ENCODE peak calls at places on chromosomes 16 and 17, in five cellular contexts. C, U, B, I and N are unnamed samples.

GRCh38 chr16:10031473-10031872 is 150.8 kb downstream of the GRIN2A start:
- DNase-seq in U (no peak), I (no peak), B (no peak), C (no peak), N (no peak)

GRCh38 chr17:59547131-59547915 is 18.1 kb upstream of the DHX40 start:
- DNase-seq in B (no peak), U (no peak), I (no peak), C (no peak), N (no peak)

GRCh38 chr16:68097088-68097487 is 11.9 kb downstream of the NFATC3 start:
- DNase-seq in U (no peak), I (no peak), B (no peak), C (no peak), N (no peak)

GRCh38 chr17:2849327-2849670 is 53.1 kb downstream of the RAP1GAP2 start:
- DNase-seq in C (no peak), B (no peak), I (no peak), U (no peak), N (no peak)

GRCh38 chr17:55811536-55811935 is 60.7 kb downstream of the PCTP start:
- DNase-seq in B (no peak), C (no peak), I (peak; percentile 71), U (no peak), N (no peak)

GRCh38 chr16:11345040-11345862 is at the start of gene RMI2:
- DNase-seq in B (peak; percentile 93), C (no peak), U (peak; percentile 97), I (peak; percentile 98), N (peak; percentile 99)

GRCh38 chr16:65666132-65666869 is 544.4 kb upstream of the CDH11 start:
- DNase-seq in U (no peak), B (no peak), C (peak; percentile 82), I (no peak), N (no peak)

GRCh38 chr17:4739122-4740024 is at the start of the genes CXCL16 and ZMYND15:
- DNase-seq in C (no peak), B (no peak), I (peak; percentile 77), U (peak; percentile 69), N (peak; percentile 60)

GRCh38 chr17:61461967-61462733 is 9.9 kb downstream of the TBX4 start:
- DNase-seq in C (no peak), B (no peak), U (no peak), I (peak; percentile 56), N (no peak)

GRCh38 chr16:17434006-17434405 is 36.8 kb downstream of the XYLT1 start:
- DNase-seq in I (no peak), B (no peak), U (no peak), C (no peak), N (no peak)

GRCh38 chr17:76382803-76383644 is 1.4 kb upstream of the SPHK1 start:
- DNase-seq in C (no peak), I (no peak), U (no peak), B (peak; percentile 78), N (peak; percentile 72)

GRCh38 chr17:77388384-77389306 is 247.9 kb downstream of the SEC14L1 start:
- DNase-seq in U (peak; percentile 52), I (no peak), C (no peak), B (no peak), N (no peak)

GRCh38 chr17:67265620-67266019 is 20.6 kb upstream of the HELZ start:
- DNase-seq in C (no peak), U (no peak), I (no peak), B (no peak), N (no peak)

GRCh38 chr16:2213817-2214720 is 571 bp downstream of the PGP start:
- DNase-seq in C (no peak), I (no peak), U (no peak), B (no peak), N (no peak)

GRCh38 chr17:49239963-49240362 is 9.4 kb upstream of the PHOSPHO1 start:
- DNase-seq in U (no peak), I (no peak), B (no peak), C (no peak), N (no peak)

GRCh38 chr17:52124561-52124960 is 34.0 kb downstream of the CA10 start:
- DNase-seq in B (no peak), I (no peak), C (no peak), U (no peak), N (no peak)

GRCh38 chr17:50986989-50987660 is 121.0 kb upstream of the TOB1 start:
- DNase-seq in B (peak; percentile 79), I (no peak), C (no peak), U (no peak), N (peak; percentile 23)

GRCh38 chr16:11621920-11622651 is 35.4 kb upstream of the LITAF start:
- DNase-seq in C (no peak), U (no peak), B (no peak), I (no peak), N (no peak)

DNA sequence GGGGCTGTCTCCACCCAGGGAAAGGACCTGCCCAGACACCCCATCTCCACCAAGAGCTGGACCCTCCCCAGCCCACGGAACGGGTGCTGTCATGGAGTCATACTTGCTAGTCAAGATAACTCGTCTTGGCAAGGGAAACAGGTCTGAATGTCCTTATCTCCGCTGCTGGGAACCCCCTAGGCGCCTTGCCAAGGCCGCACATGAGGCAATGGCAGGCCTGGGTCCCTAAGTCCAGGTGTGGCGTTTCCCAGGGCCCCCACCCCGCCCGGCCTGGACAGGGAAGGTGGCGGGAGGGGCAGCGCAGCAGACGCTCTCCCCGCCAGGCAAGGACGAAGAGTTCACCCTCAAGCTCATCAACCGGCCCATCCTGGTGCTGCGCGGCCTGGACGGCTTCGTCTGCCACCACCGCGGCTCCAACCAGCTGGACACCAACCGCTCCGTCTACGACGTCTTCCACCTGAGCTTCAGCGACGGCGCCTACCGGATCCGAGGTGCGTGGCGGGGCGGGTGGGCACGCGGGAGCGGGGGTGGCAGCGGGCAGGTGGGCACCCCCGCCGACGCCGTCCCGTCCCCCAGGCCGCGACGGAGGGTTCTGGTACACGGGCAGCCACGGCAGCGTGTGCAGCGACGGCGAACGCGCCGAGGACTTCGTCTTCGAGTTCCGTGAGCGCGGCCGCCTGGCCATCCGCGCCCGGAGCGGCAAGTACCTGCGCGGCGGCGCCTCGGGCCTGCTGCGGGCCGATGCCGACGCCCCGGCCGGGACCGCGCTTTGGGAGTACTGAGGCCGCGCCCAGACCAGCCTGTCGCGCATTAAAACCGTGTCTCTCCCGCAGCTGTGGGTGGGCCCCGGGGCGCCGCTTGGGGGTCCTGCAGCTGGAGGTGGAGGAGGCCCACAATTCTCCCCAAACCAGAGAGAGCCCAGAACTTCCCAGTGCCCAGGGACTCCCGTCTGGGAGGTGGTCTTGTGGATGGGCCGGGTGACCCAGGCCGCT is 8.4 kb downstream of the FSCN2 start:
- DNase-seq in U (no peak), B (peak; percentile 17), I (no peak), C (no peak), N (no peak)
- TF ChIP-seq POLR2A in U (no peak), B (no peak), I (no peak), C (no peak), N (no peak)

DNA sequence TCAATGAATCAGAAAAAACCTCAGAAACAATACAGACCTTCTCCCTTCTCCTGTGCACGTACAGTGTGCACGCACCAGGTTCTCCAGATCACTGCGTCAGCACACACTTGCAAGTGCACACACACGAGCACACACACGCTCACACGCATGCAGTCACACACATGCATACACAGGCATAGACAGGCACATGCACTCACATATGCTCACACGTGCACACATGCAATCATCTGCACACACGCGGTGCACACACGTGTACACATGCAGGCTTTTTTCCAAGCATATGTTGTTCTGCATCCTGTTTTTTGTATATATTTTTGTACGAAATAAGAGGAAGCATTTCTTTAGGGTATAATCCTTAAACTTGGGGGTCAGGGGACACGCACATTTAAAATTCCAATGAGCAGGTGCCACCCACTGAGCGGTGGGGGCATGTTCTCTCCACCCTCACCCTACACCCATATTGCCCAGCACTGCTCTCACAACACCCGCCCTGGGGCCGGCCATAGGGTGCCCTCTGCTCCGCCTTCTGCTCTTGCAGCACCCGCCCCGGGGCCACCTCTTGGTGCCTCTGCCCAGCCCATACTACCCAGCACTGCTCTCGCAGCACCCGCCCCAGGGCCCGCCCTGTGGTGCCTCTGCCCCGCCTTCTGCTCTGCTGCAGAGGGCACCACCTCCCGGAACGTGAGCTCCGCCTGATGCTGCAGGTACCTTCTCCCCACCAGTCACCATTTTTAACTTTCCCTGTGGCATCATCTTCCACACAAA is 20.9 kb downstream of the KLHDC4 start:
- DNase-seq in B (no peak), U (no peak), C (no peak), I (no peak), N (peak; percentile 51)
- TF ChIP-seq POLR2A in B (no peak), U (no peak), C (no peak), I (no peak), N (no peak)

DNA sequence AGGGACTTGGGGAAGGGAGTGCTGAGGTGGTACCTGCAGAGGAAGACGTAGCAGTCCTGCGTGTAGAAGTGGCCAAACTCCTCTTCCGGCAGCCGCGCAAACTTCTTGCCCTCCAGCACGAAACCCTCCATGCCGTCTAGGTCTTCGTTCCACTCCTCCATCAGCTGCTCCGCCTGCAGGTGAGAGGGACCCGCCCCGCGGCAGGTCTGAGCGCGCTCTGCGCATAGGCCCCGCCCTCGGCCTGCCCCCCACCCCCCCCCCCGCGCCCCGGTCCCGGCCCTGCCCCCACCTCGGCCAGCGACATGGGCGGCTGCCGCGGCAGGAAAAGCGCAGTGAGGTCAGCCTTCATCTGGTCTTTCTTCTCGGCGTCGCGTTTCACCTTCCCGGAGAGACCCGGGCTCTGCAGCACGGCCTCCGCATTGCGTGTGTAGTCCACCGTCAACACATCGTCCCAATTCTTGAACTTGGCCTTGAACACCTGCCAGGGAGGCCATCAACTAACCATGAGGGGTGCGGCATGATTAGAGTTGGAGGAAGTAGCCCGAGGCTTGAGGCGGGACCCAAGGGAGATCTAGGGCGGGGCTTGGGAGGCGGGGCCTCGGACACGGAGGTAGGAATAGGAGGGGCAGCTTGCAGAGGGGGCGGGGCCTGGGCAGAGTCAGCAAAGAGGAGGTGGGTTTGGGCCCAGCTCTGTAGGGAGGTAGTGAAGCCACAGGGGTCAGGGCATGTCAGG is 11.5 kb downstream of the FLII start:
- DNase-seq in U (peak; percentile 95), C (no peak), I (peak; percentile 81), B (peak; percentile 8), N (peak; percentile 83)
- TF ChIP-seq POLR2A in U (peak; percentile 27), C (no peak), I (no peak), B (no peak), N (no peak)

GRCh38 chr17:80261895-80262279 is 1.2 kb downstream of the RNF213 start:
- DNase-seq in C (no peak), I (no peak), U (no peak), B (no peak), N (no peak)

GRCh38 chr17:80262291-80262690 is 1.6 kb downstream of the RNF213 start:
- DNase-seq in C (no peak), I (no peak), U (no peak), B (no peak), N (no peak)

GRCh38 chr17:80259642-80260535 is 763 bp upstream of the RNF213 start:
- DNase-seq in B (peak; percentile 65), U (peak; percentile 69), C (no peak), I (peak; percentile 84), N (peak; percentile 91)

GRCh38 chr17:80260791-80261158 is at the start of gene RNF213:
- DNase-seq in I (no peak), C (no peak), B (no peak), U (peak; percentile 51), N (peak; percentile 68)

DNA sequence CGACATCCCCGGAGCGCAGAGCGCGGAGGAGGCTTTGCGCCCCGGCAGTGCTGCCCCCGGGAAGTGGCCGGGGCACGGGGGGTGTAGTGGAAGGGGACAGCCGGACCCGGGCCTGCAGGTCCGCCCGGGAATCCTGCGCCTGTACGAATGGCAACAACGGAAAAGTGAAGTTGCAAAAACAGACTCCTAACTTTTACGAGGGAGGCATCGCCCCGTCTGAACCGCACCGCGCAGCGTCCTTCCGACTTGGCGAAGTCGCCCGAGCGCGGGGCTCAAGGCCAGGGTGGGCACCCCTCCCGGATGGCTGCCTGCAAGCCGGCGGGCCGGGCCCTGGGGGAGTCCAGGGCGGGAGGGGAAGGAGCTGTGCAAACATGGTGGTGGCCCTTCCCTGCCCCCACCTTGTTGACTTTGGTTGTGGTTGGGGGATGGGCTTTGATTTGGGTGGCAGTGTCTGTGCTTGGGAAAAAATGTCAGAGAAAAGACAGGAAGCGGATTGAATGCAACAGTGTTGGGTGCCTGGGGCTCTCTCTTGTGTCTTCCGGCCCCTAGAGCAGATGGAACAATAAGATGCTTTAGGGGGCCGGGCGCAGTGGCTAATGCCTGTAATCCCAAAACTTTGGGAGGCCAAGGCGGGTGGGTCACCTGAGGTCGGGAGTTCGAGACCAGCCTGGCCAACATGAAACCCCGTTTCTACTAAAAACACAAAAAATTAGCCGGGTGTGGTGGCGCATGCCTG is 675 bp downstream of the RNF213 start:
- DNase-seq in U (peak; percentile 64), B (peak; percentile 32), C (no peak), I (peak; percentile 78), N (peak; percentile 41)
- TF ChIP-seq POLR2A in U (no peak), B (no peak), C (no peak), I (no peak), N (no peak)